ENCODE peak calls at places on chromosome 19, in nine cellular contexts. X is heart right ventricle; Q is left ventricle myocardium inferior; U is neuronal stem cell; N is pancreas; I is bronchial epithelial cell; J is CD8-positive, alpha-beta memory T cell; E is suprapubic skin; F is brain microvascular endothelial cell. R is an unnamed sample.

GRCh38 chr19:23366437-23366836 is 28.8 kb downstream of the ZNF91 start:
- DNase-seq in E (no peak), U (no peak), I (no peak), X (no peak), F (no peak), J (no peak), N (no peak), Q (no peak), R (no peak)

GRCh38 chr19:33414667-33415605 is 41.4 kb downstream of the CEBPG start:
- DNase-seq in U (no peak), Q (no peak), E (no peak), I (no peak), J (no peak), N (no peak), F (no peak), X (no peak), R (no peak)

GRCh38 chr19:40341601-40342482 is 6.4 kb downstream of the C19orf47 start:
- DNase-seq in J (no peak), F (no peak), X (peak; percentile 75), Q (peak; percentile 85), I (no peak), E (no peak), N (no peak), U (no peak), R (no peak)

GRCh38 chr19:12676384-12676792 is 5.3 kb downstream of the DHPS start:
- DNase-seq in E (peak; percentile 91), U (peak; percentile 80), F (peak; percentile 74), Q (peak; percentile 78), I (peak; percentile 62), J (peak; percentile 73), X (peak; percentile 83), N (peak; percentile 71), R (peak; percentile 89)

GRCh38 chr19:7673995-7674667 is 2.8 kb upstream of the MCEMP1 start:
- DNase-seq in F (peak; percentile 50), N (peak; percentile 30), I (peak; percentile 32), Q (peak; percentile 70), U (no peak), E (peak; percentile 87), J (no peak), X (peak; percentile 64), R (peak; percentile 72)

GRCh38 chr19:6718741-6719539 is 1.5 kb downstream of the C3 start:
- DNase-seq in N (no peak), Q (no peak), F (no peak), J (no peak), E (peak; percentile 72), X (no peak), U (no peak), I (no peak), R (no peak)

GRCh38 chr19:58150328-58150921 is at the start of gene ZNF329:
- DNase-seq in J (peak; percentile 89), F (peak; percentile 76), Q (peak; percentile 87), U (peak; percentile 78), E (peak; percentile 82), N (peak; percentile 73), I (peak; percentile 67), X (peak; percentile 94), R (peak; percentile 84)

GRCh38 chr19:10093295-10094186 is 7.4 kb downstream of the SHFL start:
- DNase-seq in N (no peak), Q (no peak), E (no peak), I (no peak), F (no peak), X (no peak), U (no peak), J (no peak), R (no peak)

GRCh38 chr19:12859546-12859945 is 21.2 kb downstream of the MAST1 start:
- DNase-seq in U (no peak), I (no peak), J (no peak), X (no peak), Q (no peak), F (no peak), N (no peak), E (no peak), R (peak; percentile 54)

GRCh38 chr19:37778613-37779138 is 710 bp downstream of the ZNF573 start:
- DNase-seq in I (peak; percentile 45), U (peak; percentile 1), J (no peak), Q (no peak), X (no peak), F (no peak), E (no peak), N (no peak), R (no peak)

GRCh38 chr19:16161848-16162247 is 11.5 kb downstream of the CIB3 start:
- DNase-seq in U (no peak), I (peak; percentile 97), F (peak; percentile 85), N (no peak), Q (no peak), J (no peak), E (no peak), X (no peak), R (peak; percentile 76)

GRCh38 chr19:6519289-6519688 is 11.5 kb upstream of the TNFSF9 start:
- DNase-seq in Q (no peak), I (peak; percentile 86), E (no peak), F (peak; percentile 36), N (no peak), J (no peak), X (no peak), U (no peak), R (no peak)

GRCh38 chr19:8174706-8175105 is 25.3 kb upstream of the FBN3 start:
- DNase-seq in J (no peak), U (no peak), E (no peak), X (no peak), Q (no peak), F (no peak), I (peak; percentile 60), N (no peak), R (no peak)

GRCh38 chr19:52086481-52086880 is 9.1 kb downstream of the ZNF841 start:
- DNase-seq in X (no peak), U (no peak), Q (no peak), J (no peak), F (peak; percentile 12), I (peak; percentile 79), N (no peak), E (no peak), R (no peak)
- H3K36me3 ChIP-seq in X (peaks cover 57% of the 10 kb centered on the region), U (peaks cover 97% of the 10 kb centered on the region), Q (peaks cover 96% of the 10 kb centered on the region), J (peaks cover 33% of the 10 kb centered on the region), F (peaks cover 55% of the 10 kb centered on the region), I (peaks cover 25% of the 10 kb centered on the region), N (peaks cover 52% of the 10 kb centered on the region), E (peaks cover 92% of the 10 kb centered on the region), R (peaks cover 98% of the 10 kb centered on the region)

DNA sequence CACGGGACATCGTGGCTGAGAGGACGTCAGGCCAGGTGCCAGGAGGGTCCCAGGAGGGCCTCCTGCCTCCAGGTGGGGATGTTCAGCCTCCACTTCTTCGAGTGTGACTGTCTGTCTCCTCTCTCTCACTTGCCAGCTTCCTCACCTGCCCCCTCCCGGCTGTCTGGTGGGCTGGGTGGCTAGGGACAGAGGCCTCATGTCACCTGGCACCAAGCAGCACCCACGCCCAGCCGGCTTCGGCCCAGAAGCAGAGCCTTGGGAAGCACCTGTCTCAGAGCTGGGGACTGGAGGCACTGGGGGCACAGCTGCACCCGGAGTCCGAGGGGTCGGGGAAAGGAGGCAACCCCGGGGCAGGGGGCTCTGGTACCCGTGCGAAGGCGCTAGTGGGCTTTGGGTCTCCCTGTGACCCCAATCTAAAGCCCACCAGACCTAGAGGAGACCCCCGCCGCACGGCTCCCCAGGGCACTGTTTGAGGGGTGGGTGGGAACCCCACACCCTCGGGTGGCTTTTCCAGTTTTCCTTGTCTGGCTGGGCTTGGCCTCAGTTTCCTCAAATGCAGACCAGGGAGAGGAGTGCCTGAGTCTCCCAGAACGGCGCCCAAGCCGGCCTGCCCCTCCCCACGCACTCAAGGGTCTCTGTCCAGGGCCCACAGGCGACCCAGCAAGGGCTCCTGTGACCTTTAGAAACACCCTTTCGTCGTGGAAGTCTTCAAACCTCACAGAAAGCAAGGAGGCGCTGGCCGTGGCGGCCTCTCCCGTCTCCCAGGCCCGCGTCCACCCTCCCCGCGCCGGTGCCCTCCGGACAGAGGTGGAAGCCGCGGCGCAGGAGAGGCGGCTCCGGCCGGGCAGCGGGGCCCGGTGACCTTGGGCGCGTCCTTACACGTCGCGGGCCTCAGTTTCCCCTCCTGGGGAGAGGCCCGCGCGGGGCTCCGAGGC is 656 bp upstream of the HCN2 start:
- DNase-seq in N (no peak), I (no peak), J (no peak), Q (no peak), U (no peak), X (peak; percentile 13), F (no peak), E (no peak), R (no peak)
- H3K4me3 ChIP-seq in N (no peak overlapping the region), I (no peak overlapping the region), J (no peak overlapping the region), Q (peak overlapping the region; percentile 56), U (peak overlapping the region; percentile 9), X (no peak overlapping the region), F (no peak overlapping the region), E (peak overlapping the region; percentile 34), R (no peak overlapping the region)

GRCh38 chr19:32231691-32232090 is 113.7 kb upstream of the ZNF507 start:
- DNase-seq in J (no peak), N (no peak), X (no peak), E (no peak), U (no peak), F (no peak), I (no peak), Q (no peak), R (no peak)
- H3K27me3 ChIP-seq in J (no peaks in the 10 kb centered on the region), N (no peaks in the 10 kb centered on the region), X (peaks cover 77% of the 10 kb centered on the region), E (peaks cover 31% of the 10 kb centered on the region), U (peaks cover 5% of the 10 kb centered on the region), F (no peaks in the 10 kb centered on the region), I (no peaks in the 10 kb centered on the region), Q (peaks cover 96% of the 10 kb centered on the region), R (peaks cover 1% of the 10 kb centered on the region)

GRCh38 chr19:3533563-3534216 is 5.3 kb upstream of the TEKTIP1 start:
- DNase-seq in J (no peak), N (no peak), U (no peak), F (no peak), X (no peak), E (no peak), Q (no peak), I (no peak), R (no peak)

GRCh38 chr19:3537101-3537437 is 1.9 kb upstream of the TEKTIP1 start:
- DNase-seq in E (no peak), Q (no peak), N (no peak), U (no peak), J (no peak), X (no peak), F (no peak), I (no peak), R (no peak)

GRCh38 chr19:3536429-3537100 is 2.4 kb upstream of the TEKTIP1 start:
- DNase-seq in E (no peak), I (no peak), U (no peak), N (no peak), Q (peak; percentile 45), J (no peak), X (peak; percentile 50), F (no peak), R (no peak)

GRCh38 chr19:3534375-3535234 is 4.4 kb upstream of the TEKTIP1 start:
- DNase-seq in F (no peak), U (no peak), X (no peak), Q (no peak), J (no peak), E (no peak), N (no peak), I (no peak), R (no peak)

DNA sequence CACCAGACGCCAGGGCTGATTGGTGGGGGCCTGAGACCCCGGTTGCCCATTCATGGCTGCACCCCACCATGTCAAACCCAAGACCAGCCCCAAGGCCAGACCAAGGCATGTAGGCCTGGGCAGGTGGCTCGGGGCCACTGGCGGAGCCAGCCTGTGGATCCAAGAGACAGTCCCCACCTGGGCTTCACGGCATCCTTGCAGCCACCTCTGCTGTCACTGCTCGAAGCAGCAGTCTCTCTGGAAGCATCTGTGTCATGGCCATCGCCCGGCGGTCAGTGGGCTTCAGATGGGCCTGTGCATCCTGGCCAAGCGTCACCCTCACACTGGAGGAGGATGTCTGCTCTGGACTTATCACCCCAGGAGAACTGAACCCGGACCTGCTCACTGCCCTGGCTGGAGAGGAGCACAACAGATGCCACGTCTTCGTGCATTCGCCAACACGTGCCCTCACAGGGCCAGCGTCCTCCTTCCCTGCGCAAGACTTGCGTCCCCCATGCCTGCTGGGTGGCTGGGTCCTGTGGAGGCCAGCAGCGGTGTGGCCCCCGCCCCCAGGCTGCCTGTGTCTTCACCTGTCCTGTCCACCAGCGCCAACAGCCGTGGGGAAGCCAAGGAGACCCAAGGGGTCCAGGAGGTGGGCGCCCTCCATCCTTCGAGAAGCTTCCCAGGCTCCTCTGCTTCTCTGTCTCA is 3.6 kb upstream of the TEKTIP1 start:
- DNase-seq in J (no peak), F (no peak), E (no peak), Q (no peak), X (no peak), I (no peak), N (no peak), U (no peak), R (no peak)
- H3K36me3 ChIP-seq in J (no peaks in the 10 kb centered on the region), F (peaks cover 44% of the 10 kb centered on the region), E (peaks cover 64% of the 10 kb centered on the region), Q (peaks cover 65% of the 10 kb centered on the region), X (peaks cover 44% of the 10 kb centered on the region), I (peaks cover 25% of the 10 kb centered on the region), N (peaks cover 51% of the 10 kb centered on the region), U (peaks cover 87% of the 10 kb centered on the region), R (peaks cover 3% of the 10 kb centered on the region)